ENCODE peak calls at places on chromosomes 13 and 19, in four cellular contexts. One of them, this sample, is unnamed. For H3K4me1, the result is how much of the 10 kb centered on the place peaks cover.

GRCh38 chr19:46748325-46749109 is 2.3 kb upstream of the STRN4 start:
- DNase-seq in fibroblast of lung: peak
- DNase-seq in DND-41: peak
- DNase-seq in left ventricle myocardium inferior: peak
- DNase-seq in this sample: peak

GRCh38 chr13:95834134-95834765 is 157.3 kb downstream of the DNAJC3 start:
- DNase-seq in fibroblast of lung: peak
- DNase-seq in DND-41: peak
- DNase-seq in left ventricle myocardium inferior: peak
- DNase-seq in this sample: peak

GRCh38 chr13:94822356-94822755 is 110.0 kb upstream of the SOX21 start:
- DNase-seq in fibroblast of lung: no peak
- DNase-seq in DND-41: no peak
- DNase-seq in left ventricle myocardium inferior: no peak
- DNase-seq in this sample: no peak

GRCh38 chr19:17095141-17095919 is 19.8 kb downstream of the MYO9B start:
- DNase-seq in fibroblast of lung: peak
- DNase-seq in DND-41: no peak
- DNase-seq in left ventricle myocardium inferior: peak
- DNase-seq in this sample: no peak

GRCh38 chr19:44927746-44928145 is 13.3 kb downstream of the APOC1 start:
- DNase-seq in fibroblast of lung: peak
- DNase-seq in DND-41: no peak
- DNase-seq in left ventricle myocardium inferior: no peak
- DNase-seq in this sample: no peak

GRCh38 chr19:495440-496332 is 600 bp upstream of the MADCAM1 start:
- DNase-seq in fibroblast of lung: peak
- DNase-seq in DND-41: no peak
- DNase-seq in left ventricle myocardium inferior: no peak
- DNase-seq in this sample: peak

GRCh38 chr13:28012383-28012782 is 23.9 kb upstream of the URAD start:
- DNase-seq in fibroblast of lung: no peak
- DNase-seq in DND-41: no peak
- DNase-seq in left ventricle myocardium inferior: no peak
- DNase-seq in this sample: no peak

GRCh38 chr13:21638319-21639282 is 32.3 kb upstream of the FGF9 start:
- DNase-seq in fibroblast of lung: no peak
- DNase-seq in DND-41: peak
- DNase-seq in left ventricle myocardium inferior: no peak
- DNase-seq in this sample: no peak

GRCh38 chr13:101763191-101763590 is 310.7 kb downstream of the ITGBL1 start:
- DNase-seq in fibroblast of lung: peak
- DNase-seq in DND-41: no peak
- DNase-seq in left ventricle myocardium inferior: no peak
- DNase-seq in this sample: no peak

GRCh38 chr13:33017410-33017929 is 1.2 kb downstream of the KL start:
- DNase-seq in fibroblast of lung: peak
- DNase-seq in DND-41: no peak
- DNase-seq in left ventricle myocardium inferior: peak
- DNase-seq in this sample: no peak
- TF ChIP-seq CTCF in fibroblast of lung: no peak
- TF ChIP-seq CTCF in DND-41: no peak
- TF ChIP-seq CTCF in left ventricle myocardium inferior: peak
- TF ChIP-seq CTCF in this sample: peak

GRCh38 chr19:50447053-50447452 is 14.4 kb downstream of the MYBPC2 start:
- DNase-seq in fibroblast of lung: no peak
- DNase-seq in DND-41: no peak
- DNase-seq in left ventricle myocardium inferior: no peak
- DNase-seq in this sample: no peak

GRCh38 chr19:50451223-50451534 is 18.5 kb downstream of the MYBPC2 start:
- DNase-seq in fibroblast of lung: no peak
- DNase-seq in DND-41: no peak
- DNase-seq in left ventricle myocardium inferior: no peak
- DNase-seq in this sample: no peak

GRCh38 chr19:50449236-50449899 is 16.7 kb downstream of the MYBPC2 start:
- DNase-seq in fibroblast of lung: no peak
- DNase-seq in DND-41: no peak
- DNase-seq in left ventricle myocardium inferior: no peak
- DNase-seq in this sample: no peak

GRCh38 chr19:50450369-50451222 is 17.9 kb downstream of the MYBPC2 start:
- DNase-seq in fibroblast of lung: no peak
- DNase-seq in DND-41: no peak
- DNase-seq in left ventricle myocardium inferior: no peak
- DNase-seq in this sample: no peak

DNA sequence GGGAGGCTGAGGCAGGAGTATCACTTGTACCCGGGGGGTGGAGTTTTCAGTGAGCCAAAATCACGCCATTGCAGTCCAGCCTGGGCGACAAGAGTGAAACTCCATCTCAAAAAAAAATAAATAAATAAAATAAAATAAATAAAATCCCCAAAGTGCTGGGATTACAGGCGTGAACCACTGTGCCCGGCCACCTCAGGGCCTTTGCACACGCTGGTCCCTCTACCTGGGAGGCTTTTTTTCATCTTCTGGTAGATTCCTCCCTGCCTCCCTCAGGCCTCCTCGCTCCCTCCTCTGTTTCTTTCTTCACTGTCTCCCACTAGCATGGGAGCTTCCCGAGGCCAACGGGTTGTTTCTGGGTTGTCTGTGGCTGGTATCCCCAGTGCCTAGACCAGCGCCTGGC is 15.1 kb downstream of the MYBPC2 start:
- DNase-seq in fibroblast of lung: no peak
- DNase-seq in DND-41: no peak
- DNase-seq in left ventricle myocardium inferior: no peak
- DNase-seq in this sample: no peak
- H3K4me1 ChIP-seq in fibroblast of lung: under half
- H3K4me1 ChIP-seq in DND-41: under half
- H3K4me1 ChIP-seq in left ventricle myocardium inferior: under half
- H3K4me1 ChIP-seq in this sample: under half

DNA sequence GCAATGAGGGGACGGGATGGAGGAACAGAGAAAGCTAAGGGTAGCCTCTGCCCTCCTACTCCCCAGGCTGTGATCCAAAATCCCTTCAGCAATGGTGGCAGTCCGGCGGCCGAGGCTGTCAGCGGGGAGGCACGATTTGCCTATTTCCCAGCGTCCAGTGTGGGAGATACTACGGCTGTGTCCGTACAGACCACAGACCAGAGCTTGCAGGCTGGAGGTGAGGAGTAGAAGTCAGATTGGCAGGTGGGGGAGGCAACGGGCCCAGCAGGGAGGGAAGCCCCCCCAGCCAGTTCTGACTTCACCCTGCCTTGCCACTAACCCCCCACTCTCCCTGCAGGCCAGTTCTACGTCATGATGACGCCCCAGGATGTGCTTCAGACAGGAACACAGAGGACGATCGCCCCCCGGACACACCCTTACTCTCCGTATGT is 1.6 kb downstream of the USF2 start:
- DNase-seq in fibroblast of lung: no peak
- DNase-seq in DND-41: no peak
- DNase-seq in left ventricle myocardium inferior: no peak
- DNase-seq in this sample: no peak
- H3K27ac ChIP-seq in fibroblast of lung: no peak
- H3K27ac ChIP-seq in DND-41: no peak
- H3K27ac ChIP-seq in left ventricle myocardium inferior: no peak
- H3K27ac ChIP-seq in this sample: peak

GRCh38 chr13:76943646-76944045 is 4.7 kb upstream of the ACOD1 start:
- DNase-seq in fibroblast of lung: no peak
- DNase-seq in DND-41: no peak
- DNase-seq in left ventricle myocardium inferior: no peak
- DNase-seq in this sample: no peak
- TF ChIP-seq CTCF in fibroblast of lung: no peak
- TF ChIP-seq CTCF in DND-41: no peak
- TF ChIP-seq CTCF in left ventricle myocardium inferior: no peak
- TF ChIP-seq CTCF in this sample: no peak

DNA sequence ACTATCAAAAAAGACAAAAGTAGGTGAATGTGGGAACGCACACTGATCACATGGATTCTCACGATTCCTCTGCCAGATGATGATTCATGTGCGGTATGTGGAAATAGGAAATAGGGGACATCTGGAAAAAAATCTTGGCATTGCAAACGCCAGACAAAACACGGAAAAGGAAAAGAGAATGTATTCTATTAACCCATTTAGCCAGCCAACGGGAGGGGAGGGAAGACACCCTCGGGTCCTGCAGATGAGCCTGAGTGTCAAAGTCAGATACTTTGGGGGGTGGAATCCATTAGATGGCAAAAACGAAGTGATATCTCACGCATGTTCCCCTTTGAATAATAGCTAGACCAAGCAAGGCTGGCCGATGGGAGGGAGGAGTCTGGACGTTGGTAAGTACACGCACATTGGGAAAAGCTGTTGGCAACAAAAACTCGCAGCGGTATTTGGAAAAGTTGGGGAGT is 73.7 kb downstream of the COL4A1 start:
- DNase-seq in fibroblast of lung: peak
- DNase-seq in DND-41: no peak
- DNase-seq in left ventricle myocardium inferior: peak
- DNase-seq in this sample: no peak
- H3K4me1 ChIP-seq in fibroblast of lung: under half
- H3K4me1 ChIP-seq in DND-41: under half
- H3K4me1 ChIP-seq in left ventricle myocardium inferior: half or more
- H3K4me1 ChIP-seq in this sample: under half